ENCODE peak calls at places on chromosomes 13 and 19, in four cellular contexts. One of them, this sample, is unnamed.

GRCh38 chr13:100423375-100423774 is 165.2 kb downstream of the GGACT start:
- DNase-seq in cardiac muscle cell: peak
- DNase-seq in IMR-90: peak
- DNase-seq in psoas muscle: no peak
- DNase-seq in this sample: no peak

GRCh38 chr13:49436890-49437289 is 7.0 kb downstream of the CAB39L start:
- DNase-seq in cardiac muscle cell: peak
- DNase-seq in IMR-90: peak
- DNase-seq in psoas muscle: peak
- DNase-seq in this sample: peak

GRCh38 chr19:49151339-49152217 is 3.6 kb downstream of the HRC start:
- DNase-seq in cardiac muscle cell: peak
- DNase-seq in IMR-90: peak
- DNase-seq in psoas muscle: peak
- DNase-seq in this sample: peak

GRCh38 chr13:49624207-49624606 is 4.1 kb upstream of the ARL11 start:
- DNase-seq in cardiac muscle cell: no peak
- DNase-seq in IMR-90: no peak
- DNase-seq in psoas muscle: no peak
- DNase-seq in this sample: no peak

GRCh38 chr19:14089662-14090508 is 666 bp downstream of the SAMD1 start:
- DNase-seq in cardiac muscle cell: peak
- DNase-seq in IMR-90: peak
- DNase-seq in psoas muscle: peak
- DNase-seq in this sample: peak

GRCh38 chr13:33323766-33324525 is 38.4 kb upstream of the STARD13 start:
- DNase-seq in cardiac muscle cell: peak
- DNase-seq in IMR-90: peak
- DNase-seq in psoas muscle: no peak
- DNase-seq in this sample: no peak

GRCh38 chr13:25980255-25980654 is 71.6 kb downstream of the SHISA2 start:
- DNase-seq in cardiac muscle cell: peak
- DNase-seq in IMR-90: peak
- DNase-seq in psoas muscle: no peak
- DNase-seq in this sample: no peak

GRCh38 chr13:98976338-98976737 is 1.5 kb downstream of the DOCK9 start:
- DNase-seq in cardiac muscle cell: peak
- DNase-seq in IMR-90: peak
- DNase-seq in psoas muscle: no peak
- DNase-seq in this sample: no peak

GRCh38 chr19:571127-571974 is 1.0 kb upstream of the BSG start:
- DNase-seq in cardiac muscle cell: peak
- DNase-seq in IMR-90: peak
- DNase-seq in psoas muscle: no peak
- DNase-seq in this sample: no peak

GRCh38 chr19:11251650-11252314 is 10.5 kb downstream of the DOCK6 start:
- DNase-seq in cardiac muscle cell: no peak
- DNase-seq in IMR-90: no peak
- DNase-seq in psoas muscle: no peak
- DNase-seq in this sample: no peak

GRCh38 chr13:85974604-85975366 is 175.6 kb upstream of the SLITRK6 start:
- DNase-seq in cardiac muscle cell: peak
- DNase-seq in IMR-90: no peak
- DNase-seq in psoas muscle: no peak
- DNase-seq in this sample: no peak

GRCh38 chr13:24648983-24649684 is 31.1 kb upstream of the ATP12A start:
- DNase-seq in cardiac muscle cell: no peak
- DNase-seq in IMR-90: no peak
- DNase-seq in psoas muscle: no peak
- DNase-seq in this sample: no peak

GRCh38 chr19:55452381-55453325 is 8.8 kb downstream of the ISOC2 start:
- DNase-seq in cardiac muscle cell: peak
- DNase-seq in IMR-90: peak
- DNase-seq in psoas muscle: peak
- DNase-seq in this sample: peak

GRCh38 chr13:81602236-81602635 is 1261.3 kb upstream of the SPRY2 start:
- DNase-seq in cardiac muscle cell: no peak
- DNase-seq in IMR-90: no peak
- DNase-seq in psoas muscle: no peak
- DNase-seq in this sample: no peak

GRCh38 chr13:110915874-110916670 is 1.2 kb upstream of the ANKRD10 start:
- DNase-seq in cardiac muscle cell: peak
- DNase-seq in IMR-90: peak
- DNase-seq in psoas muscle: no peak
- DNase-seq in this sample: no peak

GRCh38 chr19:4345656-4346383 is 2.5 kb downstream of the MPND start:
- DNase-seq in cardiac muscle cell: no peak
- DNase-seq in IMR-90: no peak
- DNase-seq in psoas muscle: no peak
- DNase-seq in this sample: no peak
- H3K27ac ChIP-seq in cardiac muscle cell: no peak
- H3K27ac ChIP-seq in IMR-90: no peak
- H3K27ac ChIP-seq in psoas muscle: no peak
- H3K27ac ChIP-seq in this sample: no peak

GRCh38 chr13:106318941-106319411 is 216.5 kb downstream of the EFNB2 start:
- DNase-seq in cardiac muscle cell: peak
- DNase-seq in IMR-90: peak
- DNase-seq in psoas muscle: no peak
- DNase-seq in this sample: no peak

GRCh38 chr13:106326751-106327150 is 208.7 kb downstream of the EFNB2 start:
- DNase-seq in cardiac muscle cell: no peak
- DNase-seq in IMR-90: no peak
- DNase-seq in psoas muscle: no peak
- DNase-seq in this sample: no peak

GRCh38 chr13:106322628-106323027 is 212.8 kb downstream of the EFNB2 start:
- DNase-seq in cardiac muscle cell: no peak
- DNase-seq in IMR-90: no peak
- DNase-seq in psoas muscle: no peak
- DNase-seq in this sample: no peak
- H3K27ac ChIP-seq in cardiac muscle cell: no peak
- H3K27ac ChIP-seq in IMR-90: no peak
- H3K27ac ChIP-seq in psoas muscle: no peak
- H3K27ac ChIP-seq in this sample: no peak

DNA sequence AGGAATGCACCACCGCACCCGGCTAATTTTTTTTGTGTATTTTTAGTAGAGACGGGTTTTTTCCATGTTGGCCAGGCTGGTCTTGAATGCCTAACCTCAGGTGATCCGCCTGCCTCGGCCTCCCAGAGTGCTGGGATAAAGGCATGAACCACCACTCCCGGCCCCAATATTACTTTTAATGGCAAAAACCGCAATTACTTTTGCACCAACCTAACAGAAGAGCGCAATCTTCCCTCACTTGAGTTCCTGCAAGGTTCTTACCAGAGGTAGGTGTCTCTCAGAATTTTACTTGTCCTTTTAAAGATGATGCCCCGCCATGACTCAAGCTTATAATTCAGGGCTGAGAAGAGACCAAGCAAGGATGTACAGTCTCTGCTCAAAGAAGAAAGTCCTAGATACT is 1774.1 kb upstream of the PCDH20 start:
- DNase-seq in cardiac muscle cell: no peak
- DNase-seq in IMR-90: no peak
- DNase-seq in psoas muscle: no peak
- DNase-seq in this sample: no peak
- H3K27ac ChIP-seq in cardiac muscle cell: no peak
- H3K27ac ChIP-seq in IMR-90: no peak
- H3K27ac ChIP-seq in psoas muscle: no peak
- H3K27ac ChIP-seq in this sample: no peak

GRCh38 chr19:57748029-57748428 is 1.4 kb downstream of the ZNF776 start:
- DNase-seq in cardiac muscle cell: no peak
- DNase-seq in IMR-90: no peak
- DNase-seq in psoas muscle: no peak
- DNase-seq in this sample: no peak
- H3K27ac ChIP-seq in cardiac muscle cell: no peak
- H3K27ac ChIP-seq in IMR-90: no peak
- H3K27ac ChIP-seq in psoas muscle: no peak
- H3K27ac ChIP-seq in this sample: no peak

GRCh38 chr19:45515081-45515624 is 7.9 kb downstream of the VASP start:
- DNase-seq in cardiac muscle cell: no peak
- DNase-seq in IMR-90: no peak
- DNase-seq in psoas muscle: peak
- DNase-seq in this sample: no peak
- H3K27ac ChIP-seq in cardiac muscle cell: no peak
- H3K27ac ChIP-seq in IMR-90: no peak
- H3K27ac ChIP-seq in psoas muscle: peak
- H3K27ac ChIP-seq in this sample: peak

GRCh38 chr13:109809216-109809890 is 23.0 kb upstream of the IRS2 start:
- DNase-seq in cardiac muscle cell: no peak
- DNase-seq in IMR-90: peak
- DNase-seq in psoas muscle: no peak
- DNase-seq in this sample: no peak

GRCh38 chr13:109807345-109807744 is 21.0 kb upstream of the IRS2 start:
- DNase-seq in cardiac muscle cell: no peak
- DNase-seq in IMR-90: no peak
- DNase-seq in psoas muscle: no peak
- DNase-seq in this sample: no peak

GRCh38 chr13:109804654-109805053 is 18.3 kb upstream of the IRS2 start:
- DNase-seq in cardiac muscle cell: no peak
- DNase-seq in IMR-90: no peak
- DNase-seq in psoas muscle: no peak
- DNase-seq in this sample: no peak

GRCh38 chr13:109802936-109803335 is 16.6 kb upstream of the IRS2 start:
- DNase-seq in cardiac muscle cell: no peak
- DNase-seq in IMR-90: no peak
- DNase-seq in psoas muscle: no peak
- DNase-seq in this sample: no peak

DNA sequence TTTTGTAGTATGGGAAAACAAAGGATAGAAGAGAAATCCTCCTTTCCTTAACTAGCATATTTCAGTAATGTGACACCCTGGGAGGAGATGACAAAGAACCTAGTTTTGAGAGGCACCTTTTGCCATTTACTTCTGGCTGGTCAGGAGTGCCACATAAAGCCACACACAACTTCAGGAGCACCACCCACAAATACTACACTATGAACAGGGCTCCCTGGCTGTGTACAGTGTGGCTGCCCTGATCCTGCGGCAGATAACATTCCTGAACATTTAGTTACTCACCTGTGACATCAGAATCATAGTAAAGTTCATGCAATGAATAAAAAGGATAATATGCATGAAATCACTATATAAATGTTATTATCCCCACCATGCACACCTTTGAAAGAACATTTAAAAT is 17.4 kb upstream of the IRS2 start:
- DNase-seq in cardiac muscle cell: no peak
- DNase-seq in IMR-90: no peak
- DNase-seq in psoas muscle: no peak
- DNase-seq in this sample: no peak
- H3K27ac ChIP-seq in cardiac muscle cell: no peak
- H3K27ac ChIP-seq in IMR-90: no peak
- H3K27ac ChIP-seq in psoas muscle: no peak
- H3K27ac ChIP-seq in this sample: no peak

DNA sequence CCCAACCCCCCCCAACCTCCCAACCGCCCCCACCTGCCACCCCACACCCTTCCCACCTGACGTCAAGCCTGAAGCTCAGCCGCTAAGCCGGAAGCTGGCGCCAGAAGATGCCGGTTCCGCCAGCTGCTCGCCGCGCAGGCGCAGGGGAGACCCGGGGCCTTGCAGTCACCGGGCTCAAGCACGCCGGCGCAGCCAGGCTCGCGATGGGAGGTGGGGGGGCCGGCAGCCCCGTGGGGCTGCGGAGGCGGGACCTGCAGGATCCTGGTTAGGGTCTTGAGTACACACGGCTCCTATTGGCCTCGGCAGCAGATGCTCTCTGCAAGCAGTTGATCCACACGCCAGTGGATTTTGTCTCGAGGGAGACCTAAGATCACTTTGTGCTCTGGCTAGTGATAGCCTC is at the start of gene LIG4:
- DNase-seq in cardiac muscle cell: peak
- DNase-seq in IMR-90: peak
- DNase-seq in psoas muscle: peak
- DNase-seq in this sample: peak
- H3K27ac ChIP-seq in cardiac muscle cell: peak
- H3K27ac ChIP-seq in IMR-90: peak
- H3K27ac ChIP-seq in psoas muscle: peak
- H3K27ac ChIP-seq in this sample: peak

DNA sequence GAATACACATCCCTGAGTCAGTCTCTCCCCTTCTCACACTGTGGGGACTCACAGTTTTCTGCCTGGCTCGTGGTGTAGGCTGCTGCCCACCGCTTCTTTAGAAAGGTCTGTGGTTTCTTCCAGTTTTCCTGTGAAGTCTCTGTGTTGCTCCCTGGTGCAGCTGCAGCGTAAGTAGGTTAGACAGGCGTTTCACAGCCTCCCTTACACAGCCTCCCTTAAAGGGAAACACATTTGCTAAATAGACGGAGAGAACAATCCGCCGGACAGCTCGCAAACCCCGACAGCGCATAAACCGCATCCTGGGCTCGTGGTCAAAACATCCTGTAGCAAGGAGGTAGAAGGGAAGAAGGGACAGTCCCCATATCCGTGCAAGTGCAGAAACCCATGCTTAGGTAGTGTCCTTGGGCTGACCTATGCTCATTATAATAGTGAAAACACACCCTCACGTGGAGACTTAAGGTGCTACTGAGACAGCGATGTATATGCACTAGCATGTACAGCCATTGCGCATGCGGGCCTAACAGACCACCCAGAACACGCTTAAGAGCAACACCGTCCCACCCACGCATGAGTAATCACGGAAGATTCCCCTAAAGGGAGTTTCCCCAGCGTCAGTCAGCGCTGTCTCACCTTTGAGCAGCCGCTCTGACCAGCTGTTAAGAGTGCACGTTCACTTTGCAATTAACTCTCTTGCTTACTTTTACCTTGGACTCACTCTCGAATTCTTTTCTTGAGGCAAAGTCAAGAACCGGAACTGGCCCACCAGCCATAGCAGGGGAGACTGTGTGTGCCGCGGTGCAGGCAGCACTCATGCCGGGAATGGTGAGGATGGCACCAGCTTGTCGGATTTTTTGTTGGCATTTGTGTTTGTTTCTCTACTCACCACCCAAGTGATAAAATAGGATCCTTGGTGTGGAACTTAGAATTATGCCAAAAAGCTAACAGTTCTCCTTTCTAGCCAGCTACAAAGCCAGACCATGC is 16.6 kb downstream of the SIGLEC8 start:
- DNase-seq in cardiac muscle cell: no peak
- DNase-seq in IMR-90: no peak
- DNase-seq in psoas muscle: no peak
- DNase-seq in this sample: no peak
- H3K27ac ChIP-seq in cardiac muscle cell: no peak
- H3K27ac ChIP-seq in IMR-90: no peak
- H3K27ac ChIP-seq in psoas muscle: no peak
- H3K27ac ChIP-seq in this sample: peak